ENCODE peak calls at places on chromosomes 6 and 20, in six cellular contexts. One of them, this sample, is unnamed.

GRCh38 chr6:22819209-22819608 is 249.8 kb downstream of the HDGFL1 start:
- DNase-seq in ovary: no peak
- DNase-seq in AG09309: no peak
- DNase-seq in heart left ventricle: no peak
- DNase-seq in fibroblast of lung: no peak
- DNase-seq in A549: no peak
- DNase-seq in this sample: no peak

GRCh38 chr20:33415948-33416347 is 14.6 kb upstream of the CDK5RAP1 start:
- DNase-seq in heart left ventricle: peak; percentile 57
- DNase-seq in ovary: no peak
- DNase-seq in A549: peak; percentile 38
- DNase-seq in fibroblast of lung: peak; percentile 30
- DNase-seq in AG09309: no peak
- DNase-seq in this sample: peak; percentile 46

GRCh38 chr6:101380861-101381630 is 12.5 kb upstream of the GRIK2 start:
- DNase-seq in A549: no peak
- DNase-seq in heart left ventricle: no peak
- DNase-seq in fibroblast of lung: no peak
- DNase-seq in AG09309: no peak
- DNase-seq in ovary: no peak
- DNase-seq in this sample: no peak

GRCh38 chr6:83511901-83512681 is at the start of gene PRSS35:
- DNase-seq in ovary: peak; percentile 74
- DNase-seq in fibroblast of lung: peak; percentile 55
- DNase-seq in A549: peak; percentile 40
- DNase-seq in heart left ventricle: peak; percentile 35
- DNase-seq in AG09309: no peak
- DNase-seq in this sample: peak; percentile 77

GRCh38 chr6:80217799-80218198 is 111.3 kb downstream of the BCKDHB start:
- DNase-seq in AG09309: peak; percentile 71
- DNase-seq in fibroblast of lung: no peak
- DNase-seq in A549: no peak
- DNase-seq in ovary: no peak
- DNase-seq in heart left ventricle: no peak
- DNase-seq in this sample: peak; percentile 68

GRCh38 chr6:14546036-14546435 is 428.5 kb downstream of the CD83 start:
- DNase-seq in A549: no peak
- DNase-seq in AG09309: no peak
- DNase-seq in ovary: no peak
- DNase-seq in heart left ventricle: no peak
- DNase-seq in fibroblast of lung: no peak
- DNase-seq in this sample: no peak

GRCh38 chr6:152423216-152424103 is 213.7 kb downstream of the SYNE1 start:
- DNase-seq in fibroblast of lung: no peak
- DNase-seq in heart left ventricle: no peak
- DNase-seq in AG09309: no peak
- DNase-seq in A549: no peak
- DNase-seq in ovary: no peak
- DNase-seq in this sample: no peak

GRCh38 chr20:54179946-54180345 is 6.2 kb upstream of the CYP24A1 start:
- DNase-seq in ovary: no peak
- DNase-seq in A549: no peak
- DNase-seq in heart left ventricle: no peak
- DNase-seq in AG09309: no peak
- DNase-seq in fibroblast of lung: no peak
- DNase-seq in this sample: no peak

GRCh38 chr20:38208088-38208487 is 43.0 kb upstream of the TGM2 start:
- DNase-seq in A549: no peak
- DNase-seq in heart left ventricle: no peak
- DNase-seq in fibroblast of lung: no peak
- DNase-seq in AG09309: no peak
- DNase-seq in ovary: no peak
- DNase-seq in this sample: no peak

DNA sequence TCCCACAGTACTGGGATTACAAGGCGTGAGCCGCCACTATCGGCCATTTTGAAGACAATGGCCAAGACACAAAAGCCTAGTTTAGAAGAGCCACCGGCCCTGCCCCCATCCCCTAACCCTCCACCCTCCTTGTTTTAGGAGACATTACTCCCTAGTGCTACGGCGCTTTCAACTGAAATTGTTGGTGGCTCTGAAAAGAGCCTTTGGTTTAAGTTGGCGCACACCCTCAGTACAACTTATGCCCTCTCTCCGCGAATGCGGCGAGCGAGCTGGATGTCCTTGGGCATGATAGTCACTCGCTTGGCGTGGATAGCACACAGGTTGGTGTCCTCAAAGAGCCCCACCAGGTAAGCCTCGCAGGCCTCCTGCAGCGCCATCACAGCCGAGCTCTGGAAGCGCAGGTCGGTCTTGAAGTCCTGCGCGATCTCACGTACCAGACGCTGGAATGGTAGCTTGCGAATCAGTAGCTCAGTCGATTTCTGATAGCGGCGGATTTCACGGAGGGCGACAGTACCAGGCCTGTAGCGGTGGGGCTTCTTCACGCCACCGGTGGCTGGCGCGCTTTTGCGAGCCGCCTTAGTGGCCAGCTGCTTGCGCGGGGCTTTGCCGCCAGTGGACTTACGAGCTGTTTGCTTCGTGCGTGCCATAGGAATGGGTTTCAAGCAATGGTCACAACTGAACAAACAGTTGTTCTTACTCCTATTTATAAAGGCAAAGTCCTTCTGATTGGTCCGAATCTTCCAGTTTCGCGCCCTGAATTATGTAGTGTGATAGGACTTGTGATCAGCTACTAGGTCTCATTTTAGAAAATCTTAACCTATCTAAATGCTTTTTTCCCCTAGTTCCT is 114.8 kb upstream of the BTN3A2 start:
- DNase-seq in A549: no peak
- DNase-seq in fibroblast of lung: peak; percentile 84
- DNase-seq in ovary: no peak
- DNase-seq in AG09309: no peak
- DNase-seq in heart left ventricle: peak; percentile 41
- DNase-seq in this sample: peak; percentile 81
- H3K4me3 ChIP-seq in A549: peak overlapping the region; percentile 49
- H3K4me3 ChIP-seq in fibroblast of lung: peak overlapping the region; percentile 69
- H3K4me3 ChIP-seq in ovary: peak overlapping the region; percentile 35
- H3K4me3 ChIP-seq in AG09309: peak overlapping the region; percentile 54
- H3K4me3 ChIP-seq in heart left ventricle: peak overlapping the region; percentile 50
- H3K4me3 ChIP-seq in this sample: peak overlapping the region; percentile 57

GRCh38 chr6:8064638-8065518 is 689 bp upstream of the BLOC1S5 start:
- DNase-seq in fibroblast of lung: no peak
- DNase-seq in heart left ventricle: no peak
- DNase-seq in ovary: no peak
- DNase-seq in AG09309: no peak
- DNase-seq in A549: no peak
- DNase-seq in this sample: no peak
- TF ChIP-seq CTCF in fibroblast of lung: no peak
- TF ChIP-seq CTCF in heart left ventricle: no peak
- TF ChIP-seq CTCF in ovary: no peak
- TF ChIP-seq CTCF in AG09309: no peak
- TF ChIP-seq CTCF in A549: no peak
- TF ChIP-seq CTCF in this sample: no peak

GRCh38 chr6:36204068-36204753 is 7.7 kb downstream of the BRPF3 start:
- DNase-seq in AG09309: no peak
- DNase-seq in ovary: no peak
- DNase-seq in fibroblast of lung: no peak
- DNase-seq in A549: no peak
- DNase-seq in heart left ventricle: no peak
- DNase-seq in this sample: no peak
- H3K4me3 ChIP-seq in AG09309: no peak overlapping the region
- H3K4me3 ChIP-seq in ovary: no peak overlapping the region
- H3K4me3 ChIP-seq in fibroblast of lung: no peak overlapping the region
- H3K4me3 ChIP-seq in A549: no peak overlapping the region
- H3K4me3 ChIP-seq in heart left ventricle: no peak overlapping the region
- H3K4me3 ChIP-seq in this sample: no peak overlapping the region

GRCh38 chr6:12034349-12034748 is 22.2 kb downstream of the HIVEP1 start:
- DNase-seq in A549: no peak
- DNase-seq in ovary: no peak
- DNase-seq in heart left ventricle: no peak
- DNase-seq in AG09309: no peak
- DNase-seq in fibroblast of lung: no peak
- DNase-seq in this sample: no peak

GRCh38 chr6:12032783-12033573 is 20.9 kb downstream of the HIVEP1 start:
- DNase-seq in ovary: no peak
- DNase-seq in A549: no peak
- DNase-seq in AG09309: no peak
- DNase-seq in heart left ventricle: no peak
- DNase-seq in fibroblast of lung: no peak
- DNase-seq in this sample: peak; percentile 26

GRCh38 chr6:12036766-12037165 is 24.7 kb downstream of the HIVEP1 start:
- DNase-seq in A549: no peak
- DNase-seq in heart left ventricle: no peak
- DNase-seq in AG09309: no peak
- DNase-seq in fibroblast of lung: no peak
- DNase-seq in ovary: no peak
- DNase-seq in this sample: no peak

GRCh38 chr6:12033770-12034169 is 21.7 kb downstream of the HIVEP1 start:
- DNase-seq in ovary: no peak
- DNase-seq in heart left ventricle: no peak
- DNase-seq in AG09309: no peak
- DNase-seq in A549: no peak
- DNase-seq in fibroblast of lung: peak; percentile 68
- DNase-seq in this sample: peak; percentile 30

DNA sequence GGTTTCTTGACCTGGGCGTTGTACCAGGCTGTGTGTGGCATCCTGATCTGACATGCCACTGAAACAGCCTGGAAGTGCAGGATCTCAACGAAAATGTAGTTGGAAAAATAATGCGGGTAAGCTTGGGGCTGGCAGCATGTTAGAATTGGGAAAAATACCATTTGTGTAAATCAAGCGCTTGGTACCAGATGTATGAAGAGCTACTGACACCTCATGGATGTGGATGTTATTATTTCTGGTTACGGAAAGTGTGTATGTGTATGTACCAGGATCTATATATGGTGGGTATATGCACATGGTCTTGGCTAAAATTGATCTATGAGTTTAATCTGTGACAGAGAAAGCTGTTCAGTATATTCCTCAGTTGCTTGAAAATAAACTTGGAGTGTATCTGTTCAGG is 22.7 kb downstream of the HIVEP1 start:
- DNase-seq in fibroblast of lung: no peak
- DNase-seq in ovary: no peak
- DNase-seq in A549: no peak
- DNase-seq in AG09309: no peak
- DNase-seq in heart left ventricle: no peak
- DNase-seq in this sample: peak; percentile 19
- TF ChIP-seq CTCF in fibroblast of lung: no peak
- TF ChIP-seq CTCF in ovary: no peak
- TF ChIP-seq CTCF in A549: peak; percentile 12
- TF ChIP-seq CTCF in AG09309: no peak
- TF ChIP-seq CTCF in heart left ventricle: peak; percentile 20
- TF ChIP-seq CTCF in this sample: no peak

GRCh38 chr20:23047738-23048214 is 1.7 kb downstream of the THBD start:
- DNase-seq in fibroblast of lung: no peak
- DNase-seq in heart left ventricle: peak; percentile 34
- DNase-seq in ovary: no peak
- DNase-seq in A549: no peak
- DNase-seq in AG09309: no peak
- DNase-seq in this sample: peak; percentile 32
- H3K4me3 ChIP-seq in fibroblast of lung: peak overlapping the region; percentile 39
- H3K4me3 ChIP-seq in heart left ventricle: peak overlapping the region; percentile 66
- H3K4me3 ChIP-seq in ovary: peak overlapping the region; percentile 36
- H3K4me3 ChIP-seq in A549: peak overlapping the region; percentile 72
- H3K4me3 ChIP-seq in AG09309: peak overlapping the region; percentile 18
- H3K4me3 ChIP-seq in this sample: no peak overlapping the region

GRCh38 chr20:6269163-6269873 is 146.5 kb upstream of the FERMT1 start:
- DNase-seq in heart left ventricle: no peak
- DNase-seq in AG09309: no peak
- DNase-seq in fibroblast of lung: no peak
- DNase-seq in ovary: no peak
- DNase-seq in A549: no peak
- DNase-seq in this sample: no peak

GRCh38 chr20:6265204-6265904 is 142.5 kb upstream of the FERMT1 start:
- DNase-seq in fibroblast of lung: peak; percentile 87
- DNase-seq in heart left ventricle: no peak
- DNase-seq in A549: peak; percentile 8
- DNase-seq in AG09309: peak; percentile 18
- DNase-seq in ovary: no peak
- DNase-seq in this sample: peak; percentile 35
- TF ChIP-seq CTCF in fibroblast of lung: peak; percentile 52
- TF ChIP-seq CTCF in heart left ventricle: peak; percentile 56
- TF ChIP-seq CTCF in A549: peak; percentile 41
- TF ChIP-seq CTCF in AG09309: peak; percentile 23
- TF ChIP-seq CTCF in ovary: no peak
- TF ChIP-seq CTCF in this sample: peak; percentile 32

DNA sequence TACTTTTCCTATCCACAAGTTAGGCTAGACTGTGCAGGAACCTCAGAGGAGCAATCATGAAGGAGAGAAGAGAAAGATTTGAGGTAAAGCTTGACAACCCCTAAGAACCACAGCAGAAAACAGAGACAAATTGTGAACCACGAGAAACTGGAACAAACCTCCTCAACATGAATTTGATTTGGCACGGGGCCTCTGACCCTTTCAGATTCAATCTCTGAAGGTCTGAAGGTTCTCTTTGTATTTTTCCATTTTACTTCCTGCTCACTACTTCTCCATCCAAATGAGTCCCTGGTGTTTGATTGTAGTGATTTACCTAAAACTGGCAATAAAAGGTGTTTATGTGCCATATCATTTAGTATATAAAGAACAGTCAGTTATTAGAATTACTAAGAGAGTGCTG is 126.1 kb upstream of the STXBP5 start:
- DNase-seq in fibroblast of lung: no peak
- DNase-seq in A549: no peak
- DNase-seq in ovary: no peak
- DNase-seq in AG09309: no peak
- DNase-seq in heart left ventricle: no peak
- DNase-seq in this sample: no peak
- H3K4me3 ChIP-seq in fibroblast of lung: no peak overlapping the region
- H3K4me3 ChIP-seq in A549: no peak overlapping the region
- H3K4me3 ChIP-seq in ovary: no peak overlapping the region
- H3K4me3 ChIP-seq in AG09309: no peak overlapping the region
- H3K4me3 ChIP-seq in heart left ventricle: no peak overlapping the region
- H3K4me3 ChIP-seq in this sample: no peak overlapping the region

DNA sequence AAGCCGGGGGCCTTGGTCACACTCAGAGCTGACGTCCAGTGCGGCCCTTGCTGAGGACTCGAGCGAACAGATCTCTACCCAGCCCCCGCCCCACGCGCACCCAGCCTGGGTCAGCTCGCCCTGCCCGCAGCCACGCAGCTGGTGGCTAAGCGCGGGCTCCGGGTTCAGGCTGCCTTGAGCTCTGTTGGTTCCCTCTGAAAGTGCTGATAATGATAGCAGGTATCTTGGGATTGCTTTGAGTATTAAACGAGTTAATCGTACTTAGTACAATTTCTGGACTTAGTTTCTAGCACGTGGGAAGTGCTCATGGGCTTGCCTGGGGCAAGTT is 88.1 kb upstream of the TGM3 start:
- DNase-seq in fibroblast of lung: no peak
- DNase-seq in AG09309: no peak
- DNase-seq in A549: no peak
- DNase-seq in heart left ventricle: no peak
- DNase-seq in ovary: no peak
- DNase-seq in this sample: no peak
- TF ChIP-seq CTCF in fibroblast of lung: no peak
- TF ChIP-seq CTCF in AG09309: no peak
- TF ChIP-seq CTCF in A549: peak; percentile 26
- TF ChIP-seq CTCF in heart left ventricle: no peak
- TF ChIP-seq CTCF in ovary: no peak
- TF ChIP-seq CTCF in this sample: no peak